ENCODE peak calls at places on chromosomes 7 and 10, in nine cellular contexts. V is GM23338; J is NCI-H1694; F is sigmoid colon; L is A549; W is stimulated activated naive CD8-positive, alpha-beta T cell treated with anti-CD3 and anti-CD28 coated beads, Interleukin-15, Interleukin-2, amounts not matched to agents 100 U/mL and 50 U/mL, for 24 hours; T is anterior cingulate cortex; X is nephron progenitor cell; S is KG1. M is an unnamed sample.

GRCh38 chr7:40015790-40016296 is 65.8 kb downstream of the CDK13 start:
- DNase-seq in V (no peak), J (peak; percentile 33), F (no peak), L (no peak), W (no peak), T (no peak), X (no peak), S (no peak), M (no peak)

GRCh38 chr7:120838281-120838682 is 19.7 kb downstream of the TSPAN12 start:
- DNase-seq in V (no peak), J (no peak), F (no peak), L (no peak), W (no peak), T (no peak), X (no peak), S (no peak), M (no peak)

GRCh38 chr7:12588259-12588904 is 17.9 kb downstream of the SCIN start:
- DNase-seq in V (no peak), J (no peak), F (no peak), L (no peak), W (no peak), T (no peak), X (no peak), S (no peak), M (no peak)

GRCh38 chr10:84537447-84537931 is 209.1 kb downstream of the CCSER2 start:
- DNase-seq in V (peak; percentile 92), J (peak; percentile 57), F (no peak), L (peak; percentile 67), W (peak; percentile 27), T (no peak), X (peak; percentile 58), S (peak; percentile 16), M (peak; percentile 86)

GRCh38 chr7:23020742-23021401 is 6.9 kb upstream of the HYCC1 start:
- DNase-seq in V (no peak), J (no peak), F (peak; percentile 73), L (no peak), W (peak; percentile 23), T (no peak), X (no peak), S (no peak), M (no peak)

GRCh38 chr10:122786269-122786668 is 59.4 kb downstream of the CUZD1 start:
- DNase-seq in V (peak; percentile 84), J (no peak), F (no peak), L (peak; percentile 21), W (no peak), T (no peak), X (peak; percentile 69), S (no peak), M (peak; percentile 87)

GRCh38 chr7:151804756-151805503 is 72.0 kb downstream of the PRKAG2 start:
- DNase-seq in V (no peak), J (no peak), F (no peak), L (no peak), W (no peak), T (no peak), X (no peak), S (no peak), M (no peak)

GRCh38 chr7:130942211-130942964 is 208.4 kb upstream of the KLF14 start:
- DNase-seq in V (no peak), J (no peak), F (no peak), L (peak; percentile 64), W (no peak), T (no peak), X (no peak), S (no peak), M (no peak)

GRCh38 chr10:97188234-97188847 is 2.6 kb upstream of the SLIT1 start:
- DNase-seq in V (no peak), J (peak; percentile 62), F (no peak), L (no peak), W (no peak), T (peak; percentile 30), X (no peak), S (no peak), M (no peak)

GRCh38 chr7:111005445-111005844 is 85.5 kb upstream of the LRRN3 start:
- DNase-seq in V (no peak), J (no peak), F (no peak), L (no peak), W (no peak), T (no peak), X (no peak), S (no peak), M (no peak)

GRCh38 chr7:7964250-7964649 is 4.3 kb upstream of the GLCCI1 start:
- DNase-seq in V (no peak), J (no peak), F (no peak), L (no peak), W (no peak), T (no peak), X (no peak), S (no peak), M (no peak)

GRCh38 chr10:128908109-128908898 is 558.7 kb upstream of the MGMT start:
- DNase-seq in V (peak; percentile 45), J (no peak), F (no peak), L (no peak), W (no peak), T (no peak), X (no peak), S (no peak), M (no peak)

GRCh38 chr10:60732240-60733188 is 45.8 kb upstream of the CDK1 start:
- DNase-seq in V (peak; percentile 69), J (no peak), F (peak; percentile 63), L (no peak), W (peak; percentile 7), T (no peak), X (peak; percentile 30), S (peak; percentile 5), M (peak; percentile 50)

GRCh38 chr10:68826764-68827591 is at the start of gene STOX1:
- DNase-seq in V (peak; percentile 86), J (peak; percentile 4), F (peak; percentile 65), L (peak; percentile 56), W (peak; percentile 73), T (peak; percentile 33), X (peak; percentile 83), S (no peak), M (peak; percentile 91)

GRCh38 chr7:28607179-28607578 is 194.9 kb downstream of the CREB5 start:
- DNase-seq in V (no peak), J (no peak), F (no peak), L (no peak), W (no peak), T (no peak), X (no peak), S (no peak), M (no peak)

GRCh38 chr7:54969190-54969967 is 49.4 kb upstream of the EGFR start:
- DNase-seq in V (no peak), J (no peak), F (no peak), L (no peak), W (no peak), T (no peak), X (no peak), S (no peak), M (no peak)

GRCh38 chr7:133940368-133940767 is 186.8 kb upstream of the LRGUK start:
- DNase-seq in V (no peak), J (no peak), F (no peak), L (no peak), W (no peak), T (no peak), X (no peak), S (no peak), M (no peak)

GRCh38 chr7:36207451-36208291 is 54.6 kb downstream of the EEPD1 start:
- DNase-seq in V (no peak), J (no peak), F (peak; percentile 83), L (peak; percentile 71), W (no peak), T (peak; percentile 26), X (no peak), S (no peak), M (no peak)

GRCh38 chr7:25788961-25789620 is 362.9 kb upstream of the NFE2L3 start:
- DNase-seq in V (no peak), J (no peak), F (no peak), L (no peak), W (no peak), T (no peak), X (no peak), S (no peak), M (no peak)

GRCh38 chr10:78757542-78757941 is 311.2 kb upstream of the ZMIZ1 start:
- DNase-seq in V (no peak), J (no peak), F (no peak), L (no peak), W (no peak), T (no peak), X (no peak), S (no peak), M (no peak)

GRCh38 chr10:92695679-92696605 is 6.2 kb downstream of the HHEX start:
- DNase-seq in V (peak; percentile 56), J (no peak), F (peak; percentile 64), L (peak; percentile 22), W (no peak), T (no peak), X (peak; percentile 62), S (no peak), M (peak; percentile 65)

GRCh38 chr7:125122225-125122624 is 192.6 kb upstream of the POT1 start:
- DNase-seq in V (no peak), J (no peak), F (no peak), L (no peak), W (no peak), T (no peak), X (no peak), S (no peak), M (no peak)

GRCh38 chr10:7411671-7412481 is 1.0 kb upstream of the SFMBT2 start:
- DNase-seq in V (peak; percentile 62), J (no peak), F (no peak), L (no peak), W (peak; percentile 42), T (no peak), X (peak; percentile 29), S (no peak), M (peak; percentile 55)

GRCh38 chr10:110378019-110378418 is 73.3 kb upstream of the SMNDC1 start:
- DNase-seq in V (no peak), J (no peak), F (no peak), L (no peak), W (no peak), T (no peak), X (no peak), S (no peak), M (no peak)

GRCh38 chr7:127978421-127978820 is 52.8 kb downstream of the LRRC4 start:
- DNase-seq in V (no peak), J (no peak), F (no peak), L (no peak), W (no peak), T (no peak), X (no peak), S (no peak), M (no peak)

GRCh38 chr10:103592186-103593021 is 98.9 kb downstream of the NEURL1 start:
- DNase-seq in V (peak; percentile 84), J (no peak), F (no peak), L (peak; percentile 94), W (peak; percentile 62), T (no peak), X (peak; percentile 67), S (no peak), M (peak; percentile 80)

GRCh38 chr7:136114966-136115762 is 138.0 kb upstream of the MTPN start:
- DNase-seq in V (peak; percentile 86), J (peak; percentile 37), F (no peak), L (peak; percentile 48), W (peak; percentile 57), T (no peak), X (peak; percentile 52), S (no peak), M (peak; percentile 67)

GRCh38 chr10:88120599-88121333 is 257.3 kb downstream of the PTEN start:
- DNase-seq in V (no peak), J (no peak), F (no peak), L (no peak), W (no peak), T (no peak), X (no peak), S (no peak), M (no peak)

GRCh38 chr10:110209399-110209925 is 2.1 kb downstream of the MXI1 start:
- DNase-seq in V (peak; percentile 66), J (no peak), F (peak; percentile 89), L (peak; percentile 52), W (peak; percentile 76), T (no peak), X (peak; percentile 66), S (no peak), M (peak; percentile 71)

GRCh38 chr7:32241636-32242035 is 171.4 kb upstream of the PDE1C start:
- DNase-seq in V (no peak), J (no peak), F (no peak), L (no peak), W (no peak), T (no peak), X (no peak), S (no peak), M (no peak)

GRCh38 chr10:96017227-96017687 is 26.1 kb upstream of the CCNJ start:
- DNase-seq in V (peak; percentile 83), J (peak; percentile 73), F (no peak), L (peak; percentile 69), W (peak; percentile 14), T (no peak), X (peak; percentile 36), S (peak; percentile 51), M (peak; percentile 70)

M was measured in neural progenitor cell.